ENCODE peak calls at places on chromosome 11, in four cellular contexts. R, N, H and C are unnamed samples.

GRCh38 chr11:78469905-78470304 is 52.3 kb upstream of the GAB2 start:
- DNase-seq in R (no peak), N (no peak), H (no peak), C (no peak)

GRCh38 chr11:100810146-100810545 is 123.1 kb downstream of the ARHGAP42 start:
- DNase-seq in R (peak; percentile 70), N (no peak), H (no peak), C (peak; percentile 21)

GRCh38 chr11:95089620-95090542 is at the start of gene ENDOD1:
- DNase-seq in R (peak; percentile 83), N (peak; percentile 91), H (peak; percentile 75), C (peak; percentile 78)

GRCh38 chr11:21711341-21711740 is 481.5 kb upstream of the ANO5 start:
- DNase-seq in R (no peak), N (no peak), H (no peak), C (no peak)

GRCh38 chr11:101049123-101049522 is 80.5 kb downstream of the PGR start:
- DNase-seq in R (peak; percentile 70), N (no peak), H (no peak), C (no peak)

GRCh38 chr11:17611503-17612220 is 64.6 kb downstream of the OTOG start:
- DNase-seq in R (no peak), N (peak; percentile 27), H (no peak), C (no peak)

GRCh38 chr11:130979386-130979972 is 63.2 kb upstream of the SNX19 start:
- DNase-seq in R (peak; percentile 36), N (no peak), H (peak; percentile 23), C (peak; percentile 34)

GRCh38 chr11:114912826-114913225 is 234.5 kb downstream of the NXPE2 start:
- DNase-seq in R (no peak), N (no peak), H (no peak), C (no peak)

GRCh38 chr11:64472593-64473455 is 113.9 kb downstream of the RPS6KA4 start:
- DNase-seq in R (no peak), N (no peak), H (no peak), C (peak; percentile 7)

GRCh38 chr11:23370580-23371275 is 510.5 kb upstream of the CCDC179 start:
- DNase-seq in R (peak; percentile 90), N (no peak), H (no peak), C (no peak)

GRCh38 chr11:60377737-60378136 is 595 bp upstream of the MS4A7 start:
- DNase-seq in R (no peak), N (peak; percentile 79), H (no peak), C (no peak)

GRCh38 chr11:100827934-100828661 is 141.0 kb downstream of the ARHGAP42 start:
- DNase-seq in R (peak; percentile 57), N (no peak), H (peak; percentile 76), C (peak; percentile 55)

GRCh38 chr11:123137496-123138270 is 57.4 kb downstream of the CLMP start:
- DNase-seq in R (no peak), N (peak; percentile 74), H (no peak), C (peak; percentile 88)

GRCh38 chr11:75198278-75198948 is 42.2 kb upstream of the TPBGL start:
- DNase-seq in R (peak; percentile 51), N (no peak), H (no peak), C (no peak)

GRCh38 chr11:12789574-12789973 is 115.4 kb downstream of the TEAD1 start:
- DNase-seq in R (no peak), N (no peak), H (no peak), C (no peak)

GRCh38 chr11:32262367-32262766 is 171.5 kb downstream of the RCN1 start:
- DNase-seq in R (no peak), N (no peak), H (no peak), C (no peak)

GRCh38 chr11:77066229-77067023 is at the start of gene CAPN5:
- DNase-seq in R (peak; percentile 84), N (peak; percentile 93), H (peak; percentile 89), C (peak; percentile 92)

GRCh38 chr11:68506908-68507307 is 46.4 kb downstream of the PPP6R3 start:
- DNase-seq in R (no peak), N (no peak), H (peak; percentile 22), C (no peak)

GRCh38 chr11:79060081-79060480 is 380.7 kb downstream of the TENM4 start:
- DNase-seq in R (no peak), N (no peak), H (no peak), C (no peak)

GRCh38 chr11:124799384-124800225 is 601 bp downstream of the MSANTD2 start:
- DNase-seq in R (peak; percentile 42), N (peak; percentile 63), H (peak; percentile 13), C (peak; percentile 25)

GRCh38 chr11:7687386-7687785 is 14.1 kb upstream of the CYB5R2 start:
- DNase-seq in R (peak; percentile 73), N (no peak), H (no peak), C (no peak)

GRCh38 chr11:8110396-8110795 is 29.4 kb downstream of the TUB start:
- DNase-seq in R (no peak), N (no peak), H (no peak), C (no peak)

GRCh38 chr11:62880231-62880802 is 379 bp upstream of the SLC3A2 start:
- DNase-seq in R (peak; percentile 78), N (peak; percentile 71), H (peak; percentile 37), C (peak; percentile 86)

GRCh38 chr11:125072210-125072960 is 9.3 kb downstream of the SLC37A2 start:
- DNase-seq in R (no peak), N (peak; percentile 49), H (no peak), C (no peak)

GRCh38 chr11:27241316-27242122 is 121.5 kb downstream of the CCDC34 start:
- DNase-seq in R (peak; percentile 92), N (no peak), H (peak; percentile 19), C (peak; percentile 97)

GRCh38 chr11:1223346-1224108 is 661 bp downstream of the MUC5B start:
- DNase-seq in R (no peak), N (peak; percentile 39), H (peak; percentile 29), C (no peak)

GRCh38 chr11:62611705-62612365 is 740 bp downstream of the EML3 start:
- DNase-seq in R (peak; percentile 50), N (peak; percentile 70), H (peak; percentile 48), C (peak; percentile 74)

GRCh38 chr11:36092314-36093030 is 148.6 kb downstream of the LDLRAD3 start:
- DNase-seq in R (no peak), N (no peak), H (no peak), C (no peak)

GRCh38 chr11:120655589-120655988 is 144.0 kb downstream of the GRIK4 start:
- DNase-seq in R (no peak), N (no peak), H (no peak), C (no peak)

DNA sequence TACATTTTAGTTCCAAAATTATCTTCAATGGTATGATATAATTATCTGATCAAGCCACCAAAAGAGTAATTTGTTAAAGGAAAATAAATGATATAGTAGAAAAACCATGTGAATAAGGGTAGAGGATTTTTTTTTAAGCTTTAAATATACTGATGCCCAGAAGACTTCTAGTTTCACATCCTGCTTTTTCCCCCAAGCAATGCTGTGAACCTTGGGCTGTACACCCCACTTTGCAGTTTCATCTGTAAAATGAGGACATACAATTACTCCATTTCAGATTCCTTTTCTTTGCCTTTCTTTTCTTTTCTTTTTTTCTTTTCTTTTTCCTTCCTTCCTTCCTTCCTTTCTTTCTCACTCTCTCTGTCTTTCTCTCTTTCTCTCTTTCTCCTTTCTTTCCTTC is 1125.4 kb downstream of the DLG2 start:
- DNase-seq in R (no peak), N (no peak), H (no peak), C (no peak)
- H3K9me3 ChIP-seq in R (no peaks in the 10 kb centered on the region), N (no peaks in the 10 kb centered on the region), H (no peaks in the 10 kb centered on the region), C (no peaks in the 10 kb centered on the region)

GRCh38 chr11:9176550-9176949 is 85.2 kb upstream of the SCUBE2 start:
- DNase-seq in R (peak; percentile 2), N (no peak), H (no peak), C (no peak)
- H3K9me3 ChIP-seq in R (no peaks in the 10 kb centered on the region), N (no peaks in the 10 kb centered on the region), H (no peaks in the 10 kb centered on the region), C (no peaks in the 10 kb centered on the region)

DNA sequence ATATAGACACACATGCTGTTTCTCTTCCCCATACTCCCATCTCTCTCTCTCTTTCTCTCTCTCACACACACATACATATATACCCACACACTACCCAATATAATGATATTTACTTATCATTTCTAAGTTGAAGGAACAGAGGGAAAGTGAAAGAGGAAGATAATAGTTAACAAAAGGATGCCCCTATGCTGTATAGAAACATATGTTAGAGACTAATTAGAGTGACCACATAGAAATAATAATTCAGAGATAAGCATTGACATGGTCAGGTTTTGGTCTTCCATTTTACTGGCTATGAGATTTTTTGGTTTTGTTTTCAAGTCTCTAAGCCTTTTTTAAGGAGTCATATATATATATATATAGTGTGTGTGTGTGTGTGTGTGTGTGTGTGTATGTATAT is 445.7 kb upstream of the CHORDC1 start:
- DNase-seq in R (no peak), N (no peak), H (no peak), C (no peak)
- H3K9me3 ChIP-seq in R (no peaks in the 10 kb centered on the region), N (no peaks in the 10 kb centered on the region), H (no peaks in the 10 kb centered on the region), C (no peaks in the 10 kb centered on the region)

GRCh38 chr11:134670247-134670646 is 258.2 kb upstream of the B3GAT1 start:
- DNase-seq in R (no peak), N (no peak), H (no peak), C (no peak)

GRCh38 chr11:134668076-134668475 is 256.0 kb upstream of the B3GAT1 start:
- DNase-seq in R (no peak), N (no peak), H (no peak), C (no peak)

GRCh38 chr11:134670961-134671370 is 258.9 kb upstream of the B3GAT1 start:
- DNase-seq in R (no peak), N (no peak), H (no peak), C (no peak)

GRCh38 chr11:134668796-134669195 is 256.8 kb upstream of the B3GAT1 start:
- DNase-seq in R (no peak), N (no peak), H (no peak), C (no peak)

GRCh38 chr11:134669796-134670195 is 257.8 kb upstream of the B3GAT1 start:
- DNase-seq in R (no peak), N (no peak), H (no peak), C (no peak)
- H3K9me3 ChIP-seq in R (peaks cover 36% of the 10 kb centered on the region), N (no peaks in the 10 kb centered on the region), H (no peaks in the 10 kb centered on the region), C (no peaks in the 10 kb centered on the region)